ENCODE peak calls at places on chromosomes 5 and 9, in nine cellular contexts. B, K, M, H, E, X, T, W and G are unnamed samples.

GRCh38 chr5:135488727-135489465 is 36.7 kb upstream of the TIFAB start:
- DNase-seq in B (no peak), K (no peak), M (peak; percentile 53), H (peak; percentile 84), E (no peak), X (no peak), T (peak; percentile 60), W (no peak), G (no peak)

GRCh38 chr9:116907989-116908388 is 220.9 kb downstream of the TRIM32 start:
- DNase-seq in B (no peak), K (no peak), M (no peak), H (no peak), E (no peak), X (no peak), T (no peak), W (no peak), G (no peak)

GRCh38 chr5:54180616-54181015 is 129.8 kb downstream of the ARL15 start:
- DNase-seq in B (no peak), K (no peak), M (no peak), H (no peak), E (no peak), X (no peak), T (no peak), W (no peak), G (no peak)

GRCh38 chr5:134540747-134541733 is 15.6 kb downstream of the JADE2 start:
- DNase-seq in B (no peak), K (no peak), M (no peak), H (no peak), E (no peak), X (no peak), T (no peak), W (no peak), G (no peak)

GRCh38 chr5:83471405-83472212 is at the start of gene VCAN:
- DNase-seq in B (peak; percentile 81), K (peak; percentile 25), M (peak; percentile 47), H (no peak), E (no peak), X (peak; percentile 87), T (peak; percentile 12), W (no peak), G (peak; percentile 49)

GRCh38 chr9:117551171-117551570 is 136.3 kb upstream of the ASTN2 start:
- DNase-seq in B (no peak), K (no peak), M (no peak), H (no peak), E (no peak), X (no peak), T (no peak), W (no peak), G (no peak)

GRCh38 chr9:105901514-105902109 is 207.3 kb downstream of the TMEM38B start:
- DNase-seq in B (no peak), K (no peak), M (peak; percentile 52), H (peak; percentile 70), E (no peak), X (no peak), T (peak; percentile 40), W (no peak), G (no peak)

GRCh38 chr9:76321185-76321828 is 72.9 kb downstream of the RFK start:
- DNase-seq in B (no peak), K (no peak), M (peak; percentile 64), H (no peak), E (no peak), X (no peak), T (no peak), W (no peak), G (no peak)

GRCh38 chr5:123176224-123176937 is 87.3 kb downstream of the PRDM6 start:
- DNase-seq in B (no peak), K (no peak), M (no peak), H (no peak), E (no peak), X (no peak), T (no peak), W (no peak), G (no peak)

GRCh38 chr9:105067895-105068580 is 140.1 kb upstream of the ABCA1 start:
- DNase-seq in B (no peak), K (no peak), M (peak; percentile 60), H (no peak), E (no peak), X (no peak), T (no peak), W (no peak), G (no peak)

GRCh38 chr5:114419941-114420340 is 58.1 kb downstream of the KCNN2 start:
- DNase-seq in B (no peak), K (no peak), M (no peak), H (no peak), E (no peak), X (no peak), T (no peak), W (no peak), G (no peak)

GRCh38 chr9:123266655-123267421 is 1.5 kb downstream of the STRBP start:
- DNase-seq in B (no peak), K (no peak), M (no peak), H (no peak), E (no peak), X (no peak), T (no peak), W (no peak), G (no peak)

GRCh38 chr5:74851684-74852353 is 14.4 kb downstream of the FAM169A start:
- DNase-seq in B (no peak), K (no peak), M (peak; percentile 16), H (no peak), E (no peak), X (no peak), T (no peak), W (peak; percentile 16), G (no peak)

GRCh38 chr9:97412628-97413382 is 909 bp downstream of the TDRD7 start:
- DNase-seq in B (no peak), K (no peak), M (no peak), H (no peak), E (no peak), X (no peak), T (peak; percentile 36), W (no peak), G (no peak)

GRCh38 chr5:141848771-141849370 is 29.3 kb downstream of the PCDH1 start:
- DNase-seq in B (peak; percentile 75), K (peak; percentile 79), M (peak; percentile 83), H (peak; percentile 91), E (peak; percentile 80), X (no peak), T (peak; percentile 91), W (no peak), G (peak; percentile 28)

GRCh38 chr9:38182321-38182720 is 113.3 kb upstream of the SHB start:
- DNase-seq in B (no peak), K (no peak), M (no peak), H (no peak), E (no peak), X (no peak), T (peak; percentile 24), W (peak; percentile 43), G (no peak)
- TF ChIP-seq EP300 in B (no peak), K (no peak), M (no peak), H (no peak), E (no peak), X (no peak), T (no peak), W (no peak), G (no peak)

GRCh38 chr5:122156724-122157325 is 27.5 kb downstream of the ZNF474 start:
- DNase-seq in B (no peak), K (no peak), M (peak; percentile 43), H (no peak), E (no peak), X (no peak), T (peak; percentile 71), W (no peak), G (no peak)
- TF ChIP-seq CTCF in B (peak; percentile 26), K (peak; percentile 31), M (peak; percentile 59), H (peak; percentile 36), E (no peak), X (no peak), T (peak; percentile 70), W (peak; percentile 13), G (peak; percentile 41)

DNA sequence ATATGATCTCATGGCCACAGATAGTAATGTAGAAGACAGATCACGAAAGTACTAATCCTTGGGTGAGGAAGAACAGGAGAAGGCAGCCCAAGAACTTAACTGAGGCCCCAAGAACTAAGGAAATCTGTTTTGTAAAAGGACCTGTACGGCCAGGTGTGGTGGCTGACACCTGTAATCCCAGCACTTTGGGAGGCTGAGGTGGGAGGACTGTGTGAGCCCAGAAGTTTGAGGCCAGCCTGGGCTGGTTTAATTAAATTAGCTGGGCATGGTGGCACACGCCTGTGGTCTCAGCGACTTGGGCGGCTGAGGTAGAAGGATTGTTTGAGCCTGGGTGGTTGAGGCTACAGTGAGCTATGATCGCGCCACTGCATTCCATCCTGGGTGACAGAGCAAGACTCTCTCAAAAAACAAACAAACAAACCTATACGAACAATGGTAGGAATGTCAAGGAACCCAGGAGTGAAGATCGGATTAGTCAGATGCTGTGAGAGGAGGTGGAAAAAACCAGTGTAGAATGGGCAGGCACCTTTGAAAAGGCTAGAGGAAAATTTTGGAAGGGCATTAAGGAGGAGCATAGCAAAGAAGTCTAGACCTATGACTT is 283.8 kb upstream of the DMRT1 start:
- DNase-seq in B (no peak), K (no peak), M (peak; percentile 91), H (no peak), E (no peak), X (no peak), T (no peak), W (no peak), G (no peak)
- TF ChIP-seq EP300 in B (no peak), K (no peak), M (no peak), H (no peak), E (no peak), X (no peak), T (no peak), W (no peak), G (no peak)

GRCh38 chr5:67146981-67147380 is 49.6 kb downstream of the CD180 start:
- DNase-seq in B (no peak), K (no peak), M (no peak), H (no peak), E (no peak), X (no peak), T (no peak), W (no peak), G (no peak)

GRCh38 chr5:67147768-67148167 is 48.8 kb downstream of the CD180 start:
- DNase-seq in B (no peak), K (no peak), M (no peak), H (no peak), E (no peak), X (no peak), T (no peak), W (no peak), G (no peak)

GRCh38 chr5:67149057-67149634 is 47.5 kb downstream of the CD180 start:
- DNase-seq in B (no peak), K (no peak), M (no peak), H (no peak), E (no peak), X (no peak), T (peak; percentile 32), W (no peak), G (no peak)

GRCh38 chr5:67152400-67152799 is 44.2 kb downstream of the CD180 start:
- DNase-seq in B (no peak), K (no peak), M (no peak), H (no peak), E (no peak), X (no peak), T (no peak), W (no peak), G (no peak)

DNA sequence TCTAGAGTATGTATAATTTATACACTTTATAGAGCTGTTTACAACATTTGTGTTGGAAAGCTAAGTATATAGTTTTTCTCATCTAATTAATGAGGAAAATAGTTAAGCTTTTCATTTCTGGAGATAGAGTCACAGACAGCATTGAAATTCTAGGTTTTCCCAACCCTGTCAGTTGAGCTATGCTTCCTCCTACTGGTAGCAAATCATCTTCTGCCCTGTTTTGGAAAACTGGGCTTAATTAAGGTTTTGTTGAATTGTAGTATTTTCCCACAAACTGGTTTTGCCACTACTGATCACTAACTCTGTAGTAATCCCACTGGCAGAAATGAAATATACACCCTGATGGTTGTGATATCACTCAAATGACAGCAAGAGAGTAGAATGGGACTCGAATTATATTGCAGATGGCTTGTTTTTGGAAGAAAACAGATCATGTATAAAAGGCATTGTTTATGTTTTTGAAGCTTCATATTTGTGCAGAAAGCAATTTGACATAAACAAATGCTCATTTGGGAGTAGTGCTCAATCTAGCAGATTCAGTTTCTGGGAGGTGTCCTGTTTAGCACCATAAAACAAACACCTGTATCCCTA is 46.6 kb downstream of the CD180 start:
- DNase-seq in B (no peak), K (no peak), M (no peak), H (no peak), E (no peak), X (no peak), T (peak; percentile 9), W (no peak), G (no peak)
- TF ChIP-seq CTCF in B (peak; percentile 37), K (peak; percentile 25), M (peak; percentile 59), H (peak; percentile 59), E (no peak), X (peak; percentile 10), T (peak; percentile 65), W (peak; percentile 10), G (peak; percentile 44)